ENCODE peak calls at places on chromosomes 5 and 9, in seven cellular contexts. One of them, this sample, is unnamed.

GRCh38 chr5:9149988-9150387 is 395.9 kb downstream of the SEMA5A start:
- DNase-seq in Right ventricle myocardium superior: no peak
- DNase-seq in kidney: no peak
- DNase-seq in RWPE1: peak
- DNase-seq in Peyer's patch: no peak
- DNase-seq in chondrocyte: no peak
- DNase-seq in NCI-H2081: no peak
- DNase-seq in this sample: peak

GRCh38 chr5:109125755-109126429 is 283.9 kb downstream of the PJA2 start:
- DNase-seq in RWPE1: no peak
- DNase-seq in NCI-H2081: no peak
- DNase-seq in Right ventricle myocardium superior: no peak
- DNase-seq in chondrocyte: no peak
- DNase-seq in kidney: no peak
- DNase-seq in Peyer's patch: no peak
- DNase-seq in this sample: no peak

GRCh38 chr5:179953934-179954833 is 46.5 kb upstream of the TBC1D9B start:
- DNase-seq in kidney: no peak
- DNase-seq in Peyer's patch: no peak
- DNase-seq in RWPE1: no peak
- DNase-seq in chondrocyte: no peak
- DNase-seq in Right ventricle myocardium superior: no peak
- DNase-seq in NCI-H2081: no peak
- DNase-seq in this sample: no peak

GRCh38 chr5:170366276-170366675 is 22.9 kb downstream of the KCNMB1 start:
- DNase-seq in RWPE1: no peak
- DNase-seq in Peyer's patch: no peak
- DNase-seq in chondrocyte: no peak
- DNase-seq in kidney: no peak
- DNase-seq in NCI-H2081: no peak
- DNase-seq in Right ventricle myocardium superior: no peak
- DNase-seq in this sample: no peak

GRCh38 chr5:122352331-122352730 is 40.3 kb downstream of the SNCAIP start:
- DNase-seq in kidney: no peak
- DNase-seq in chondrocyte: no peak
- DNase-seq in Right ventricle myocardium superior: no peak
- DNase-seq in NCI-H2081: no peak
- DNase-seq in Peyer's patch: no peak
- DNase-seq in RWPE1: no peak
- DNase-seq in this sample: no peak

GRCh38 chr5:120252839-120253238 is 211.3 kb upstream of the PRR16 start:
- DNase-seq in chondrocyte: no peak
- DNase-seq in RWPE1: no peak
- DNase-seq in kidney: no peak
- DNase-seq in NCI-H2081: peak
- DNase-seq in Right ventricle myocardium superior: no peak
- DNase-seq in Peyer's patch: no peak
- DNase-seq in this sample: no peak

GRCh38 chr5:113022661-113023060 is 46.1 kb downstream of the DCP2 start:
- DNase-seq in Peyer's patch: no peak
- DNase-seq in kidney: no peak
- DNase-seq in Right ventricle myocardium superior: no peak
- DNase-seq in NCI-H2081: no peak
- DNase-seq in RWPE1: no peak
- DNase-seq in chondrocyte: no peak
- DNase-seq in this sample: no peak

GRCh38 chr9:114110180-114110579 is 11.1 kb upstream of the KIF12 start:
- DNase-seq in RWPE1: peak
- DNase-seq in kidney: peak
- DNase-seq in chondrocyte: no peak
- DNase-seq in Peyer's patch: no peak
- DNase-seq in Right ventricle myocardium superior: no peak
- DNase-seq in NCI-H2081: no peak
- DNase-seq in this sample: peak

GRCh38 chr9:133563286-133564213 is 29.0 kb downstream of the ADAMTSL2 start:
- DNase-seq in RWPE1: no peak
- DNase-seq in kidney: no peak
- DNase-seq in chondrocyte: no peak
- DNase-seq in NCI-H2081: no peak
- DNase-seq in Right ventricle myocardium superior: peak
- DNase-seq in Peyer's patch: peak
- DNase-seq in this sample: no peak

GRCh38 chr5:39264528-39264927 is 45.2 kb upstream of the FYB1 start:
- DNase-seq in kidney: no peak
- DNase-seq in chondrocyte: no peak
- DNase-seq in NCI-H2081: no peak
- DNase-seq in RWPE1: no peak
- DNase-seq in Right ventricle myocardium superior: no peak
- DNase-seq in Peyer's patch: no peak
- DNase-seq in this sample: no peak

GRCh38 chr5:1568201-1568979 is 44.6 kb upstream of the LPCAT1 start:
- DNase-seq in NCI-H2081: no peak
- DNase-seq in chondrocyte: no peak
- DNase-seq in Peyer's patch: no peak
- DNase-seq in kidney: no peak
- DNase-seq in Right ventricle myocardium superior: no peak
- DNase-seq in RWPE1: peak
- DNase-seq in this sample: no peak

GRCh38 chr9:19922476-19923118 is 133.8 kb upstream of the SLC24A2 start:
- DNase-seq in RWPE1: peak
- DNase-seq in kidney: no peak
- DNase-seq in Peyer's patch: no peak
- DNase-seq in Right ventricle myocardium superior: no peak
- DNase-seq in chondrocyte: no peak
- DNase-seq in NCI-H2081: peak
- DNase-seq in this sample: peak

GRCh38 chr5:101605700-101606099 is 690.4 kb downstream of the SLCO4C1 start:
- DNase-seq in RWPE1: no peak
- DNase-seq in Peyer's patch: no peak
- DNase-seq in NCI-H2081: no peak
- DNase-seq in Right ventricle myocardium superior: no peak
- DNase-seq in chondrocyte: no peak
- DNase-seq in kidney: no peak
- DNase-seq in this sample: no peak

GRCh38 chr9:974993-975739 is 1.3 kb upstream of the DMRT3 start:
- DNase-seq in kidney: no peak
- DNase-seq in chondrocyte: no peak
- DNase-seq in RWPE1: no peak
- DNase-seq in Peyer's patch: no peak
- DNase-seq in NCI-H2081: no peak
- DNase-seq in Right ventricle myocardium superior: no peak
- DNase-seq in this sample: no peak

GRCh38 chr5:133878236-133878555 is 90.2 kb downstream of the C5orf15 start:
- DNase-seq in NCI-H2081: no peak
- DNase-seq in RWPE1: no peak
- DNase-seq in Right ventricle myocardium superior: no peak
- DNase-seq in Peyer's patch: no peak
- DNase-seq in chondrocyte: no peak
- DNase-seq in kidney: no peak
- DNase-seq in this sample: no peak

GRCh38 chr5:137372386-137373160 is 126.6 kb downstream of the SPOCK1 start:
- DNase-seq in NCI-H2081: no peak
- DNase-seq in kidney: no peak
- DNase-seq in Right ventricle myocardium superior: no peak
- DNase-seq in chondrocyte: no peak
- DNase-seq in RWPE1: no peak
- DNase-seq in Peyer's patch: no peak
- DNase-seq in this sample: no peak

GRCh38 chr5:36066540-36067210 is at the start of gene UGT3A2:
- DNase-seq in kidney: no peak
- DNase-seq in Right ventricle myocardium superior: no peak
- DNase-seq in RWPE1: no peak
- DNase-seq in Peyer's patch: no peak
- DNase-seq in chondrocyte: no peak
- DNase-seq in NCI-H2081: no peak
- DNase-seq in this sample: no peak

GRCh38 chr9:108033976-108034964 is 544.7 kb upstream of the KLF4 start:
- DNase-seq in NCI-H2081: no peak
- DNase-seq in chondrocyte: no peak
- DNase-seq in RWPE1: no peak
- DNase-seq in Right ventricle myocardium superior: no peak
- DNase-seq in kidney: no peak
- DNase-seq in Peyer's patch: no peak
- DNase-seq in this sample: no peak

GRCh38 chr9:32741706-32742105 is 41.6 kb upstream of the TMEM215 start:
- DNase-seq in RWPE1: peak
- DNase-seq in NCI-H2081: no peak
- DNase-seq in kidney: no peak
- DNase-seq in chondrocyte: no peak
- DNase-seq in Right ventricle myocardium superior: no peak
- DNase-seq in Peyer's patch: no peak
- DNase-seq in this sample: no peak

GRCh38 chr5:176446884-176447537 is 1.2 kb upstream of the FAF2 start:
- DNase-seq in chondrocyte: no peak
- DNase-seq in kidney: no peak
- DNase-seq in Peyer's patch: no peak
- DNase-seq in Right ventricle myocardium superior: peak
- DNase-seq in RWPE1: no peak
- DNase-seq in NCI-H2081: no peak
- DNase-seq in this sample: no peak

GRCh38 chr9:123825337-123825736 is 104.6 kb downstream of the DENND1A start:
- DNase-seq in NCI-H2081: no peak
- DNase-seq in Peyer's patch: no peak
- DNase-seq in RWPE1: peak
- DNase-seq in Right ventricle myocardium superior: no peak
- DNase-seq in kidney: no peak
- DNase-seq in chondrocyte: no peak
- DNase-seq in this sample: no peak

GRCh38 chr9:121930970-121931369 is 162.1 kb downstream of the TTLL11 start:
- DNase-seq in RWPE1: no peak
- DNase-seq in Peyer's patch: no peak
- DNase-seq in NCI-H2081: no peak
- DNase-seq in chondrocyte: no peak
- DNase-seq in kidney: no peak
- DNase-seq in Right ventricle myocardium superior: no peak
- DNase-seq in this sample: no peak

GRCh38 chr5:119273391-119273839 is 82.4 kb upstream of the TNFAIP8 start:
- DNase-seq in Right ventricle myocardium superior: peak
- DNase-seq in NCI-H2081: no peak
- DNase-seq in chondrocyte: no peak
- DNase-seq in Peyer's patch: no peak
- DNase-seq in kidney: peak
- DNase-seq in RWPE1: no peak
- DNase-seq in this sample: no peak

GRCh38 chr5:39948867-39949468 is 524.2 kb upstream of the DAB2 start:
- DNase-seq in NCI-H2081: peak
- DNase-seq in kidney: no peak
- DNase-seq in Peyer's patch: peak
- DNase-seq in Right ventricle myocardium superior: peak
- DNase-seq in RWPE1: peak
- DNase-seq in chondrocyte: no peak
- DNase-seq in this sample: peak

GRCh38 chr5:145859897-145860296 is 12.9 kb downstream of the GRXCR2 start:
- DNase-seq in chondrocyte: no peak
- DNase-seq in kidney: no peak
- DNase-seq in NCI-H2081: no peak
- DNase-seq in Right ventricle myocardium superior: no peak
- DNase-seq in RWPE1: no peak
- DNase-seq in Peyer's patch: no peak
- DNase-seq in this sample: no peak

GRCh38 chr9:133888048-133888778 is 103.9 kb downstream of the VAV2 start:
- DNase-seq in Right ventricle myocardium superior: no peak
- DNase-seq in NCI-H2081: peak
- DNase-seq in RWPE1: peak
- DNase-seq in Peyer's patch: no peak
- DNase-seq in chondrocyte: no peak
- DNase-seq in kidney: no peak
- DNase-seq in this sample: no peak

GRCh38 chr5:170681013-170681433 is 102.5 kb upstream of the GABRP start:
- DNase-seq in Right ventricle myocardium superior: no peak
- DNase-seq in NCI-H2081: no peak
- DNase-seq in Peyer's patch: no peak
- DNase-seq in chondrocyte: no peak
- DNase-seq in RWPE1: peak
- DNase-seq in kidney: peak
- DNase-seq in this sample: no peak

GRCh38 chr5:127645300-127645726 is 3.6 kb upstream of the CTXN3 start:
- DNase-seq in kidney: no peak
- DNase-seq in Peyer's patch: no peak
- DNase-seq in NCI-H2081: no peak
- DNase-seq in Right ventricle myocardium superior: no peak
- DNase-seq in RWPE1: no peak
- DNase-seq in chondrocyte: no peak
- DNase-seq in this sample: no peak

GRCh38 chr9:126386088-126386487 is 59.5 kb downstream of the MVB12B start:
- DNase-seq in chondrocyte: no peak
- DNase-seq in NCI-H2081: no peak
- DNase-seq in Peyer's patch: peak
- DNase-seq in Right ventricle myocardium superior: no peak
- DNase-seq in kidney: peak
- DNase-seq in RWPE1: peak
- DNase-seq in this sample: no peak

GRCh38 chr9:11726659-11727058 is 966.5 kb upstream of the TYRP1 start:
- DNase-seq in chondrocyte: no peak
- DNase-seq in kidney: no peak
- DNase-seq in RWPE1: no peak
- DNase-seq in Peyer's patch: no peak
- DNase-seq in Right ventricle myocardium superior: no peak
- DNase-seq in NCI-H2081: no peak
- DNase-seq in this sample: no peak

GRCh38 chr9:78860806-78861475 is 564.0 kb downstream of the PSAT1 start:
- DNase-seq in kidney: no peak
- DNase-seq in NCI-H2081: no peak
- DNase-seq in RWPE1: peak
- DNase-seq in Right ventricle myocardium superior: no peak
- DNase-seq in Peyer's patch: no peak
- DNase-seq in chondrocyte: no peak
- DNase-seq in this sample: no peak

GRCh38 chr9:134858051-134858841 is 22.4 kb upstream of the FCN2 start:
- DNase-seq in Peyer's patch: no peak
- DNase-seq in NCI-H2081: no peak
- DNase-seq in Right ventricle myocardium superior: peak
- DNase-seq in kidney: peak
- DNase-seq in chondrocyte: no peak
- DNase-seq in RWPE1: peak
- DNase-seq in this sample: peak

GRCh38 chr9:93037476-93037971 is 21.0 kb upstream of the SUSD3 start:
- DNase-seq in Peyer's patch: no peak
- DNase-seq in RWPE1: no peak
- DNase-seq in chondrocyte: peak
- DNase-seq in Right ventricle myocardium superior: no peak
- DNase-seq in NCI-H2081: no peak
- DNase-seq in kidney: peak
- DNase-seq in this sample: no peak

GRCh38 chr5:59130441-59130840 is 547.6 kb downstream of the RAB3C start:
- DNase-seq in kidney: no peak
- DNase-seq in chondrocyte: no peak
- DNase-seq in Right ventricle myocardium superior: no peak
- DNase-seq in RWPE1: no peak
- DNase-seq in NCI-H2081: no peak
- DNase-seq in Peyer's patch: no peak
- DNase-seq in this sample: no peak

This sample was measured in H54.